ENCODE peak calls at places on chromosomes 11 and 22, in four cellular contexts. Q is activated T-helper 2 cell treated with anti-CD3 and anti-CD28 coated beads, Interferon-gamma antibody, Interleukin-2, Interleukin-4, amounts not matched to agents 10 μg/mL and 5 μg/mL and 100 μg/mL, durations not matched to agents 14 hours and 24 hours and 36 hours; T is NCI-H2081; L is A549. H is an unnamed sample.
A peak's percentile ranks its signal among the peaks of the same experiment; 100 is the strongest.

GRCh38 chr22:49807780-49808708 is 19.6 kb downstream of the BRD1 start:
- DNase-seq in T (no peak), L (no peak), Q (peak; percentile 60), H (no peak)

GRCh38 chr11:75547177-75547576 is 14.9 kb upstream of the SERPINH1 start:
- DNase-seq in L (no peak), Q (no peak), T (no peak), H (no peak)

GRCh38 chr22:37196539-37197450 is 8.7 kb upstream of the C1QTNF6 start:
- DNase-seq in L (peak; percentile 92), Q (no peak), T (no peak), H (peak; percentile 94)

GRCh38 chr22:27851974-27852713 is 50.6 kb upstream of the MN1 start:
- DNase-seq in T (peak; percentile 41), Q (no peak), L (no peak), H (no peak)

GRCh38 chr11:126776125-126776524 is 224.4 kb downstream of the KIRREL3 start:
- DNase-seq in L (no peak), Q (no peak), T (no peak), H (no peak)

GRCh38 chr11:103433380-103433779 is 324.2 kb downstream of the DYNC2H1 start:
- DNase-seq in Q (no peak), L (peak; percentile 17), T (no peak), H (peak; percentile 48)

GRCh38 chr11:61728066-61728939 is 24.1 kb upstream of the MYRF start:
- DNase-seq in T (no peak), Q (no peak), L (no peak), H (no peak)

GRCh38 chr11:115409691-115410220 is 94.5 kb downstream of the CADM1 start:
- DNase-seq in Q (no peak), T (peak; percentile 91), L (peak; percentile 2), H (no peak)

GRCh38 chr11:58494096-58494495 is 13.8 kb downstream of the OR5B21 start:
- DNase-seq in T (no peak), Q (no peak), L (no peak), H (no peak)

GRCh38 chr11:91081440-91082088 is 858.7 kb upstream of the CHORDC1 start:
- DNase-seq in L (peak; percentile 26), T (no peak), Q (no peak), H (peak; percentile 56)

GRCh38 chr11:32052218-32052617 is 38.7 kb upstream of the RCN1 start:
- DNase-seq in T (peak; percentile 49), Q (peak; percentile 9), L (peak; percentile 38), H (peak; percentile 73)

H was measured in cardiac muscle cell.